ENCODE peak calls at places on chromosomes 16 and 17, in five cellular contexts. P is mammary epithelial cell, V is NCI-H1417 treated with DMSO at 0.1 percent for 48 hours, W is BE2C, S is SW480. R is an unnamed sample.

GRCh38 chr16:68376590-68376989 is 65.8 kb downstream of the PRMT7 start:
- DNase-seq in P (no peak), V (no peak), W (no peak), S (no peak), R (no peak)

GRCh38 chr17:38750312-38751121 is 2.0 kb upstream of the PSMB3 start:
- DNase-seq in P (peak; percentile 49), V (no peak), W (no peak), S (peak; percentile 81), R (no peak)

GRCh38 chr17:1110844-1111598 is 68.8 kb downstream of the ABR start:
- DNase-seq in P (peak; percentile 96), V (no peak), W (peak; percentile 60), S (peak; percentile 96), R (no peak)

GRCh38 chr16:3138823-3139426 is 4.1 kb downstream of the ZNF213 start:
- DNase-seq in P (no peak), V (no peak), W (no peak), S (no peak), R (no peak)

GRCh38 chr17:44628234-44629188 is 27.8 kb upstream of the MEIOC start:
- DNase-seq in P (no peak), V (no peak), W (peak; percentile 86), S (peak; percentile 35), R (no peak)

GRCh38 chr17:46925185-46925858 is 2.4 kb downstream of the GOSR2 start:
- DNase-seq in P (no peak), V (no peak), W (no peak), S (no peak), R (no peak)

GRCh38 chr16:66886346-66886745 is 6.0 kb downstream of the PDP2 start:
- DNase-seq in P (no peak), V (no peak), W (no peak), S (no peak), R (no peak)

GRCh38 chr16:68227183-68227793 is 8.6 kb downstream of the ESRP2 start:
- DNase-seq in P (no peak), V (no peak), W (no peak), S (no peak), R (no peak)

GRCh38 chr17:78357687-78358537 is 2.0 kb downstream of the SOCS3 start:
- DNase-seq in P (no peak), V (no peak), W (no peak), S (no peak), R (no peak)

GRCh38 chr17:73371285-73371684 is 59.5 kb upstream of the CDC42EP4 start:
- DNase-seq in P (peak; percentile 71), V (no peak), W (no peak), S (no peak), R (no peak)

GRCh38 chr17:74862108-74862901 is 2.6 kb upstream of the GRIN2C start:
- DNase-seq in P (no peak), V (no peak), W (peak; percentile 85), S (peak; percentile 42), R (no peak)

GRCh38 chr17:61822326-61823285 is 40.7 kb downstream of the BRIP1 start:
- DNase-seq in P (no peak), V (no peak), W (no peak), S (no peak), R (no peak)

GRCh38 chr16:84689126-84689525 is 10.7 kb upstream of the USP10 start:
- DNase-seq in P (peak; percentile 52), V (no peak), W (no peak), S (no peak), R (no peak)

GRCh38 chr16:1424028-1424427 is 3.5 kb upstream of the UQCC4 start:
- DNase-seq in P (no peak), V (no peak), W (no peak), S (no peak), R (no peak)